ENCODE peak calls at places on chromosomes 6 and 20, in nine cellular contexts. G is neuronal stem cell, A is IMR-90, N is Karpas-422, W is mesenchymal stem cell, Q is mesendoderm, F is mammary epithelial cell, Y is astrocyte, K is DND-41. Z is an unnamed sample.

GRCh38 chr6:130288065-130288464 is 65.3 kb upstream of the SAMD3 start:
- DNase-seq in G (no peak), A (peak; percentile 2), N (no peak), W (no peak), Q (no peak), F (no peak), Y (peak; percentile 6), K (no peak), Z (no peak)

GRCh38 chr6:121522265-121522664 is 86.8 kb downstream of the GJA1 start:
- DNase-seq in G (no peak), A (peak; percentile 96), N (no peak), W (peak; percentile 94), Q (peak; percentile 11), F (peak; percentile 93), Y (peak; percentile 97), K (no peak), Z (peak; percentile 96)

GRCh38 chr20:50019466-50020256 is 36.9 kb downstream of the SNAI1 start:
- DNase-seq in G (no peak), A (no peak), N (no peak), W (no peak), Q (no peak), F (peak; percentile 63), Y (no peak), K (no peak), Z (no peak)

GRCh38 chr20:38926934-38927616 is 858 bp downstream of the FAM83D start:
- DNase-seq in G (no peak), A (peak; percentile 36), N (peak; percentile 68), W (peak; percentile 44), Q (peak; percentile 11), F (peak; percentile 8), Y (no peak), K (peak; percentile 54), Z (peak; percentile 54)

GRCh38 chr20:57417051-57417689 is 26.0 kb downstream of the RBM38 start:
- DNase-seq in G (no peak), A (no peak), N (no peak), W (no peak), Q (no peak), F (no peak), Y (no peak), K (no peak), Z (no peak)

GRCh38 chr6:164216839-164217238 is 802.3 kb downstream of the QKI start:
- DNase-seq in G (no peak), A (no peak), N (no peak), W (no peak), Q (no peak), F (no peak), Y (no peak), K (no peak), Z (no peak)

GRCh38 chr6:37486440-37486839 is 13.3 kb downstream of the CCDC167 start:
- DNase-seq in G (no peak), A (no peak), N (no peak), W (no peak), Q (no peak), F (no peak), Y (no peak), K (no peak), Z (no peak)

GRCh38 chr6:103122766-103123601 is 1729.5 kb downstream of the GRIK2 start:
- DNase-seq in G (peak; percentile 72), A (peak; percentile 0), N (peak; percentile 88), W (peak; percentile 58), Q (peak; percentile 88), F (peak; percentile 25), Y (peak; percentile 6), K (peak; percentile 37), Z (peak; percentile 36)

GRCh38 chr6:147366290-147366689 is 142.2 kb upstream of the SAMD5 start:
- DNase-seq in G (no peak), A (no peak), N (no peak), W (no peak), Q (peak; percentile 27), F (no peak), Y (no peak), K (no peak), Z (no peak)

GRCh38 chr6:125850361-125850760 is 59.6 kb downstream of the NCOA7 start:
- DNase-seq in G (no peak), A (no peak), N (no peak), W (no peak), Q (no peak), F (no peak), Y (no peak), K (no peak), Z (no peak)

GRCh38 chr6:149433901-149434300 is 33.8 kb downstream of the SUMO4 start:
- DNase-seq in G (no peak), A (no peak), N (no peak), W (no peak), Q (no peak), F (no peak), Y (no peak), K (no peak), Z (peak; percentile 29)

GRCh38 chr6:133887478-133887877 is 1.4 kb upstream of the TCF21 start:
- DNase-seq in G (no peak), A (no peak), N (no peak), W (no peak), Q (no peak), F (no peak), Y (no peak), K (no peak), Z (no peak)

GRCh38 chr6:133890941-133891813 is 2.3 kb downstream of the TCF21 start:
- DNase-seq in G (peak; percentile 42), A (peak; percentile 39), N (no peak), W (peak; percentile 66), Q (peak; percentile 65), F (no peak), Y (no peak), K (no peak), Z (peak; percentile 51)

GRCh38 chr6:133889557-133890301 is 816 bp downstream of the TCF21 start:
- DNase-seq in G (peak; percentile 48), A (peak; percentile 73), N (no peak), W (peak; percentile 74), Q (peak; percentile 63), F (no peak), Y (no peak), K (no peak), Z (peak; percentile 62)

GRCh38 chr6:133888931-133889556 is at the start of gene TCF21:
- DNase-seq in G (peak; percentile 42), A (peak; percentile 85), N (no peak), W (peak; percentile 92), Q (peak; percentile 70), F (no peak), Y (peak; percentile 23), K (no peak), Z (peak; percentile 62)

DNA sequence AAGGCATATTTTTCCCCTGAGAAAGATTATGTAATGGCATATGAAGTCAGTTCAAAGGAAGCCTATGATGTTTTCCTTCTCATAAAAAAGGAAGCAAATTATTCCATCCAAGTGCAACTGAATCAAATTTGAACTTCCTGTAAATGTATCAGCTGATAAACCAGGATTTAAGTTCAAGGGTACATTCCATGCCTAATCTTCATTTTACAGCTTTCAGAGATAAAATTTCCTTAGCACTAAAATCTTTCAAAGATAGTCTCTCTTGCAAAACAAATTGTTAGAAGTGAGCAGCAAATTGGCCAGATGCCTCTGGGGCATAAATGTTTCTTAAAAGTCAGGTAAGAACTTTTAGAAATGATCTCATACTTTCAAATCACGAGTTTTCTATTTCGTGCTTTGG is 2.8 kb upstream of the TCF21 start:
- DNase-seq in G (no peak), A (no peak), N (no peak), W (no peak), Q (no peak), F (no peak), Y (no peak), K (no peak), Z (no peak)
- H3K27ac ChIP-seq in G (no peak overlapping the region), A (no peak overlapping the region), N (no peak overlapping the region), W (no peak overlapping the region), Q (no peak overlapping the region), F (no peak overlapping the region), Y (no peak overlapping the region), K (no peak overlapping the region), Z (no peak overlapping the region)

GRCh38 chr6:33201147-33201545 is 479 bp downstream of the SLC39A7 start:
- DNase-seq in G (no peak), A (no peak), N (no peak), W (no peak), Q (no peak), F (no peak), Y (no peak), K (no peak), Z (no peak)
- H3K4me2 ChIP-seq in G (peak overlapping the region; percentile 79), A (peak overlapping the region; percentile 99), N (peak overlapping the region; percentile 97), W (peak overlapping the region; percentile 70), Q (peak overlapping the region; percentile 99), F (peak overlapping the region; percentile 84), Y (peak overlapping the region; percentile 96), K (peak overlapping the region; percentile 80), Z (peak overlapping the region; percentile 100)

GRCh38 chr20:51417245-51417560 is 125.3 kb downstream of the NFATC2 start:
- DNase-seq in G (no peak), A (no peak), N (no peak), W (no peak), Q (no peak), F (no peak), Y (no peak), K (no peak), Z (no peak)
- H3K27ac ChIP-seq in G (no peak overlapping the region), A (no peak overlapping the region), N (no peak overlapping the region), W (no peak overlapping the region), Q (no peak overlapping the region), F (no peak overlapping the region), Y (no peak overlapping the region), K (no peak overlapping the region), Z (no peak overlapping the region)

GRCh38 chr6:13613029-13613594 is 2.0 kb upstream of the NOL7 start:
- DNase-seq in G (no peak), A (no peak), N (peak; percentile 61), W (no peak), Q (no peak), F (no peak), Y (no peak), K (no peak), Z (no peak)
- H3K4me2 ChIP-seq in G (no peak overlapping the region), A (no peak overlapping the region), N (peak overlapping the region; percentile 85), W (no peak overlapping the region), Q (no peak overlapping the region), F (peak overlapping the region; percentile 92), Y (peak overlapping the region; percentile 88), K (peak overlapping the region; percentile 94), Z (no peak overlapping the region)

DNA sequence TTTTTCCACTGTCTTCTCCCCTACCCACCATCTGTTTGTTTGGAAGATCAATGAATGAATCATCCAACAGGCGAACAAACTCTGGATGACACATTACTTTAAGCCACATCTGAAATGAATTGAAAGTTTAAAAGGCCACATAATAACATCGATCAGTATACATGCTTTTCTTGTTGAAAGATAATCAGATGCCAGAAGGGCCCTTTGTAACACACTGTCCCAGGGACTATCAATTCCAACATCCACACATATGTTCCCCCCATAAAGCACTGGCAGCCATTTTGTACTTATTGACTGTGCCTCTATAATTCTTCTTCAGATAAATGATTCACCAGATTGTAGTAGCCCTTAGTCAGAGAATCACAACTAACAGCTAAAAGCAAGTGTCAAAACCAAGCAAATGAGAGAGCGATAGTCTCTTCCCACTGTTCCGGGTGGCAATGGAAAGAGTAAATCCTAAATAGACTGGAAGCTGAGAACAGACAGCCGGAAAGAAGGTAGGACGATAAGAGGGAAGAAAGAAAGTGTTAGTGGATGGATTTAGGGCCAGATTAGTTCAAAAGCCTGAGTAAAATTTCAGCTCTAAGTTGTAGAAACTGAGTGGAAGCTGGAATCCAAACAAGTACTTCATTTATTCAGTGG is 184.9 kb upstream of the TENT5A start:
- DNase-seq in G (no peak), A (peak; percentile 66), N (no peak), W (peak; percentile 61), Q (no peak), F (peak; percentile 56), Y (peak; percentile 60), K (no peak), Z (peak; percentile 72)
- H3K27ac ChIP-seq in G (no peak overlapping the region), A (no peak overlapping the region), N (no peak overlapping the region), W (peak overlapping the region; percentile 33), Q (no peak overlapping the region), F (peak overlapping the region; percentile 98), Y (peak overlapping the region; percentile 89), K (no peak overlapping the region), Z (peak overlapping the region; percentile 77)